ENCODE peak calls at places on chromosomes 4 and X, in seven cellular contexts. One of them, this sample, is unnamed.

GRCh38 chr4:146520894-146521542 is 722 bp downstream of the SLC10A7 start:
- DNase-seq in H1: no peak
- DNase-seq in A549: peak; percentile 6
- DNase-seq in HCT116: no peak
- DNase-seq in K562: peak; percentile 51
- DNase-seq in HepG2: peak; percentile 71
- DNase-seq in GM12878: peak; percentile 32
- DNase-seq in this sample: peak; percentile 65

GRCh38 chr4:4921077-4921476 is 61.6 kb downstream of the MSX1 start:
- DNase-seq in H1: no peak
- DNase-seq in A549: no peak
- DNase-seq in HCT116: no peak
- DNase-seq in K562: no peak
- DNase-seq in HepG2: no peak
- DNase-seq in GM12878: no peak
- DNase-seq in this sample: no peak

GRCh38 chrX:56978172-56978571 is 17.2 kb downstream of the SPIN3 start:
- DNase-seq in H1: no peak
- DNase-seq in A549: peak; percentile 46
- DNase-seq in HCT116: peak; percentile 15
- DNase-seq in K562: peak; percentile 27
- DNase-seq in HepG2: peak; percentile 14
- DNase-seq in GM12878: peak; percentile 56
- DNase-seq in this sample: peak; percentile 54

GRCh38 chr4:98662619-98663225 is 4.3 kb upstream of the TSPAN5 start:
- DNase-seq in H1: no peak
- DNase-seq in A549: no peak
- DNase-seq in HCT116: no peak
- DNase-seq in K562: no peak
- DNase-seq in HepG2: no peak
- DNase-seq in GM12878: no peak
- DNase-seq in this sample: no peak

GRCh38 chrX:122866527-122866926 is 317.6 kb upstream of the GRIA3 start:
- DNase-seq in H1: no peak
- DNase-seq in A549: peak; percentile 55
- DNase-seq in HCT116: no peak
- DNase-seq in K562: no peak
- DNase-seq in HepG2: no peak
- DNase-seq in GM12878: no peak
- DNase-seq in this sample: peak; percentile 5

GRCh38 chr4:69875986-69876542 is 16.1 kb upstream of the SULT1E1 start:
- DNase-seq in H1: no peak
- DNase-seq in A549: peak; percentile 0
- DNase-seq in HCT116: no peak
- DNase-seq in K562: no peak
- DNase-seq in HepG2: peak; percentile 52
- DNase-seq in GM12878: no peak
- DNase-seq in this sample: no peak

GRCh38 chrX:97639526-97639925 is 755.8 kb downstream of the RPA4 start:
- DNase-seq in H1: peak; percentile 39
- DNase-seq in A549: no peak
- DNase-seq in HCT116: no peak
- DNase-seq in K562: no peak
- DNase-seq in HepG2: no peak
- DNase-seq in GM12878: no peak
- DNase-seq in this sample: peak; percentile 0

GRCh38 chrX:13059676-13060499 is 15.5 kb upstream of the FAM9C start:
- DNase-seq in H1: no peak
- DNase-seq in A549: peak; percentile 88
- DNase-seq in HCT116: peak; percentile 26
- DNase-seq in K562: peak; percentile 66
- DNase-seq in HepG2: no peak
- DNase-seq in GM12878: no peak
- DNase-seq in this sample: peak; percentile 66

GRCh38 chr4:73067971-73068394 is 1.5 kb downstream of the COX18 start:
- DNase-seq in H1: no peak
- DNase-seq in A549: no peak
- DNase-seq in HCT116: no peak
- DNase-seq in K562: no peak
- DNase-seq in HepG2: no peak
- DNase-seq in GM12878: no peak
- DNase-seq in this sample: peak; percentile 28

GRCh38 chr4:116126794-116127193 is 958.6 kb downstream of the TRAM1L1 start:
- DNase-seq in H1: no peak
- DNase-seq in A549: no peak
- DNase-seq in HCT116: no peak
- DNase-seq in K562: no peak
- DNase-seq in HepG2: no peak
- DNase-seq in GM12878: no peak
- DNase-seq in this sample: no peak

GRCh38 chrX:53018627-53019026 is 30.0 kb upstream of the GPR173 start:
- DNase-seq in H1: no peak
- DNase-seq in A549: no peak
- DNase-seq in HCT116: no peak
- DNase-seq in K562: no peak
- DNase-seq in HepG2: peak; percentile 3
- DNase-seq in GM12878: no peak
- DNase-seq in this sample: no peak

GRCh38 chrX:39613997-39614679 is 483.6 kb downstream of the BCOR start:
- DNase-seq in H1: peak; percentile 25
- DNase-seq in A549: no peak
- DNase-seq in HCT116: no peak
- DNase-seq in K562: no peak
- DNase-seq in HepG2: no peak
- DNase-seq in GM12878: peak; percentile 46
- DNase-seq in this sample: no peak

GRCh38 chr4:183503497-183504063 is 1.3 kb upstream of the ING2 start:
- DNase-seq in H1: no peak
- DNase-seq in A549: no peak
- DNase-seq in HCT116: no peak
- DNase-seq in K562: peak; percentile 17
- DNase-seq in HepG2: no peak
- DNase-seq in GM12878: peak; percentile 8
- DNase-seq in this sample: no peak

GRCh38 chr4:167903291-167903721 is 189.0 kb upstream of the ANXA10 start:
- DNase-seq in H1: no peak
- DNase-seq in A549: peak; percentile 5
- DNase-seq in HCT116: no peak
- DNase-seq in K562: no peak
- DNase-seq in HepG2: no peak
- DNase-seq in GM12878: no peak
- DNase-seq in this sample: no peak

GRCh38 chr4:61202100-61202637 is 2.0 kb downstream of the ADGRL3 start:
- DNase-seq in H1: no peak
- DNase-seq in A549: no peak
- DNase-seq in HCT116: no peak
- DNase-seq in K562: no peak
- DNase-seq in HepG2: no peak
- DNase-seq in GM12878: no peak
- DNase-seq in this sample: no peak

GRCh38 chr4:113665036-113665435 is 96.5 kb downstream of the CAMK2D start:
- DNase-seq in H1: no peak
- DNase-seq in A549: no peak
- DNase-seq in HCT116: no peak
- DNase-seq in K562: no peak
- DNase-seq in HepG2: no peak
- DNase-seq in GM12878: no peak
- DNase-seq in this sample: no peak

GRCh38 chr4:136032391-136032790 is 1499.9 kb downstream of the PCDH18 start:
- DNase-seq in H1: no peak
- DNase-seq in A549: no peak
- DNase-seq in HCT116: no peak
- DNase-seq in K562: no peak
- DNase-seq in HepG2: no peak
- DNase-seq in GM12878: no peak
- DNase-seq in this sample: no peak

GRCh38 chrX:12141511-12141910 is 3.2 kb downstream of the FRMPD4 start:
- DNase-seq in H1: no peak
- DNase-seq in A549: no peak
- DNase-seq in HCT116: no peak
- DNase-seq in K562: no peak
- DNase-seq in HepG2: no peak
- DNase-seq in GM12878: no peak
- DNase-seq in this sample: no peak

GRCh38 chr4:155759372-155760252 is 791 bp downstream of the GUCY1B1 start:
- DNase-seq in H1: no peak
- DNase-seq in A549: peak; percentile 0
- DNase-seq in HCT116: no peak
- DNase-seq in K562: peak; percentile 10
- DNase-seq in HepG2: no peak
- DNase-seq in GM12878: no peak
- DNase-seq in this sample: peak; percentile 1

GRCh38 chr4:151015458-151016344 is 617 bp upstream of the LRBA start:
- DNase-seq in H1: peak; percentile 73
- DNase-seq in A549: peak; percentile 70
- DNase-seq in HCT116: peak; percentile 77
- DNase-seq in K562: peak; percentile 87
- DNase-seq in HepG2: peak; percentile 64
- DNase-seq in GM12878: no peak
- DNase-seq in this sample: peak; percentile 81

GRCh38 chr4:141702472-141703182 is 66.2 kb downstream of the IL15 start:
- DNase-seq in H1: no peak
- DNase-seq in A549: no peak
- DNase-seq in HCT116: peak; percentile 3
- DNase-seq in K562: no peak
- DNase-seq in HepG2: no peak
- DNase-seq in GM12878: no peak
- DNase-seq in this sample: peak; percentile 8

GRCh38 chrX:276588-277171 is 4.5 kb upstream of the PLCXD1 start:
- DNase-seq in H1: no peak
- DNase-seq in A549: peak; percentile 58
- DNase-seq in HCT116: no peak
- DNase-seq in K562: peak; percentile 27
- DNase-seq in HepG2: no peak
- DNase-seq in GM12878: no peak
- DNase-seq in this sample: peak; percentile 40

GRCh38 chr4:105088110-105088879 is 58.4 kb upstream of the TET2 start:
- DNase-seq in H1: peak; percentile 43
- DNase-seq in A549: peak; percentile 5
- DNase-seq in HCT116: no peak
- DNase-seq in K562: no peak
- DNase-seq in HepG2: no peak
- DNase-seq in GM12878: no peak
- DNase-seq in this sample: peak; percentile 54

GRCh38 chr4:151294833-151295496 is 18.0 kb downstream of the PRSS48 start:
- DNase-seq in H1: no peak
- DNase-seq in A549: no peak
- DNase-seq in HCT116: no peak
- DNase-seq in K562: no peak
- DNase-seq in HepG2: no peak
- DNase-seq in GM12878: no peak
- DNase-seq in this sample: no peak

DNA sequence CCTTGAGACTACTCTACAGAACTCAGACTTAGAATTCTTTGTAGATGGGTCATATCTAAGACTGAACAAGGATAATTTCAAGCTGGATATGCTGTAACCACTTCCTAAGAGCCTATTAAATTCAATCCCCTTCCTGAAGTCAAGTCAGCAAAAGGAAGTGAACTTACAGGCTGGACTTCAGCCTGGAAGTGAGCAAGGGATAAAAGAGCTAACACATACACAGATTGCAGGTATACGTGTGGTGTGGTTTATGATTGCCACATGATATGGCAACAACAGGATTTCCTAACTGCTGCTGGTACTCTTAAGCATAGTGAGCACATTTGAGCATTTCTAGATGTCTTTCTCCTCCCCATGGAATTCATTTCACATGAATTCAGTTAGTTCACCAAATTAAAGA is 38.2 kb upstream of the UXT start:
- DNase-seq in H1: no peak
- DNase-seq in A549: no peak
- DNase-seq in HCT116: no peak
- DNase-seq in K562: no peak
- DNase-seq in HepG2: no peak
- DNase-seq in GM12878: no peak
- DNase-seq in this sample: no peak
- TF ChIP-seq MAX in H1: no peak
- TF ChIP-seq MAX in A549: no peak
- TF ChIP-seq MAX in HCT116: no peak
- TF ChIP-seq MAX in K562: no peak
- TF ChIP-seq MAX in HepG2: no peak
- TF ChIP-seq MAX in GM12878: no peak
- TF ChIP-seq MAX in this sample: no peak

DNA sequence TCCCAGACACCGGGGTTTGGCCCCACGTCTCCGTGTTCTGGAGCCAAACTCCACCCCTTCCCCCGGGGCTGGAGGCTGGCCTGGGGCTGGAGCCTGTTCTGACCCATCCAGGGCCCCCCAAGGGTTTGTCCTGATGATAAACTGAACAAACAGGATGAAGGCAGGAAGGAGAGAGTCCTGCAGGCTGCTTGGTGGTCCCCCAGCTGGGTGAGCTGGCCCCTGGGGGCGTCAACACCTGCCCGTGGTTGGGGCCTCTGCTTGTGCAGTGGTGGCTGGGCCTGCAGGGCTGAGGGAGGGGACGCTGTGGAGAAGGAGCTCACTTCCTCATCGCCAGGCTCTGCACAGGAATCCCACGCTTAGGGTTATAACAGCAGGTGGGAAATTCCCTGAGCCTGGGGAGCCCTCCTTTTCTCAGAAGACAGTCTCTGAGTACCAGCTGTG is 2.3 kb downstream of the SH3TC1 start:
- DNase-seq in H1: no peak
- DNase-seq in A549: no peak
- DNase-seq in HCT116: no peak
- DNase-seq in K562: no peak
- DNase-seq in HepG2: no peak
- DNase-seq in GM12878: peak; percentile 45
- DNase-seq in this sample: peak; percentile 85
- TF ChIP-seq POLR2A in H1: no peak
- TF ChIP-seq POLR2A in A549: no peak
- TF ChIP-seq POLR2A in HCT116: no peak
- TF ChIP-seq POLR2A in K562: no peak
- TF ChIP-seq POLR2A in HepG2: no peak
- TF ChIP-seq POLR2A in GM12878: no peak
- TF ChIP-seq POLR2A in this sample: no peak

DNA sequence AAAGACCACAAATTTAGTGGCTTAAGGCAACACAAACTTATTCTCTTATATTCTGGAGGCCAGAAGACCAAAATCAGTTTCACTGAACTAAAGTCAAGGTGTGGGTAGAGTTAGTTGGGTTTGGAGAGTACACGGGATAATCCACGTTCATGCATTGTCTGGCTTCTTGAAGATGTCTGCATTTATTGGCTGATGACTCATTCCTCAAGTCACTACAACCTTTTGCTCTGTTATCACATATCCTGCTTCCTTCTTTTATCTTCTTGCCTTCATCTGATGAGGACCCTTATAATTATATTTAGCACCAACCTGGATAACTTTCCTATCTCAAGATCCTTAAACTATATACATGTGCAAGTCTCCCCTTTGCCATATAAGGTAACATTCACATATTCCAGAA is 590.0 kb downstream of the FSTL5 start:
- DNase-seq in H1: no peak
- DNase-seq in A549: peak; percentile 26
- DNase-seq in HCT116: no peak
- DNase-seq in K562: no peak
- DNase-seq in HepG2: no peak
- DNase-seq in GM12878: no peak
- DNase-seq in this sample: peak; percentile 15
- TF ChIP-seq MAX in H1: no peak
- TF ChIP-seq MAX in A549: no peak
- TF ChIP-seq MAX in HCT116: no peak
- TF ChIP-seq MAX in K562: no peak
- TF ChIP-seq MAX in HepG2: no peak
- TF ChIP-seq MAX in GM12878: no peak
- TF ChIP-seq MAX in this sample: no peak

GRCh38 chr4:128847074-128847724 is 37.7 kb downstream of the JADE1 start:
- DNase-seq in H1: no peak
- DNase-seq in A549: no peak
- DNase-seq in HCT116: no peak
- DNase-seq in K562: no peak
- DNase-seq in HepG2: no peak
- DNase-seq in GM12878: no peak
- DNase-seq in this sample: peak; percentile 77
- TF ChIP-seq POLR2A in H1: no peak
- TF ChIP-seq POLR2A in A549: no peak
- TF ChIP-seq POLR2A in HCT116: no peak
- TF ChIP-seq POLR2A in K562: no peak
- TF ChIP-seq POLR2A in HepG2: no peak
- TF ChIP-seq POLR2A in GM12878: no peak
- TF ChIP-seq POLR2A in this sample: no peak